ENCODE peak calls at places on chromosomes 12 and 14, in five cellular contexts. One of them, this sample, is unnamed.

GRCh38 chr14:77985235-77985634 is 184.9 kb upstream of the NRXN3 start:
- DNase-seq in HepG2: no peak
- DNase-seq in neural crest cell: no peak
- DNase-seq in RWPE1: no peak
- DNase-seq in nucleus accumbens: no peak
- DNase-seq in this sample: no peak

GRCh38 chr12:76556373-76556772 is 3.2 kb downstream of the OSBPL8 start:
- DNase-seq in HepG2: no peak
- DNase-seq in neural crest cell: no peak
- DNase-seq in RWPE1: no peak
- DNase-seq in nucleus accumbens: no peak
- DNase-seq in this sample: no peak

GRCh38 chr12:1126089-1126488 is 135.1 kb downstream of the ERC1 start:
- DNase-seq in HepG2: no peak
- DNase-seq in neural crest cell: no peak
- DNase-seq in RWPE1: no peak
- DNase-seq in nucleus accumbens: no peak
- DNase-seq in this sample: no peak

GRCh38 chr14:37081856-37082255 is 90.5 kb downstream of the SLC25A21 start:
- DNase-seq in HepG2: no peak
- DNase-seq in neural crest cell: no peak
- DNase-seq in RWPE1: no peak
- DNase-seq in nucleus accumbens: no peak
- DNase-seq in this sample: no peak

GRCh38 chr12:79514730-79515525 is 175.8 kb downstream of the PAWR start:
- DNase-seq in HepG2: no peak
- DNase-seq in neural crest cell: no peak
- DNase-seq in RWPE1: no peak
- DNase-seq in nucleus accumbens: no peak
- DNase-seq in this sample: no peak

GRCh38 chr14:78764240-78764639 is 594.1 kb downstream of the NRXN3 start:
- DNase-seq in HepG2: no peak
- DNase-seq in neural crest cell: no peak
- DNase-seq in RWPE1: no peak
- DNase-seq in nucleus accumbens: no peak
- DNase-seq in this sample: no peak

GRCh38 chr14:96502621-96503251 is 554 bp downstream of the PAPOLA start:
- DNase-seq in HepG2: peak
- DNase-seq in neural crest cell: peak
- DNase-seq in RWPE1: peak
- DNase-seq in nucleus accumbens: no peak
- DNase-seq in this sample: no peak

GRCh38 chr12:42862055-42862454 is 272.5 kb upstream of the PRICKLE1 start:
- DNase-seq in HepG2: no peak
- DNase-seq in neural crest cell: no peak
- DNase-seq in RWPE1: no peak
- DNase-seq in nucleus accumbens: no peak
- DNase-seq in this sample: no peak

GRCh38 chr12:546920-547845 is 87.4 kb downstream of the B4GALNT3 start:
- DNase-seq in HepG2: peak
- DNase-seq in neural crest cell: peak
- DNase-seq in RWPE1: peak
- DNase-seq in nucleus accumbens: peak
- DNase-seq in this sample: peak

GRCh38 chr14:22601456-22601855 is 3.4 kb downstream of the ABHD4 start:
- DNase-seq in HepG2: no peak
- DNase-seq in neural crest cell: no peak
- DNase-seq in RWPE1: no peak
- DNase-seq in nucleus accumbens: no peak
- DNase-seq in this sample: no peak

This sample was measured in COLO829.